ENCODE peak calls at places on chromosomes 13 and 19, in four cellular contexts. One of them, this sample, is unnamed.

GRCh38 chr13:73585236-73585635 is 526.4 kb downstream of the KLF5 start:
- DNase-seq in CD4-positive, alpha-beta T cell: no peak
- DNase-seq in cardiac fibroblast: no peak
- DNase-seq in pancreas: no peak
- DNase-seq in this sample: no peak

GRCh38 chr19:41395355-41395754 is 1.8 kb downstream of the EXOSC5 start:
- DNase-seq in pancreas: no peak
- DNase-seq in cardiac fibroblast: no peak
- DNase-seq in CD4-positive, alpha-beta T cell: no peak
- DNase-seq in this sample: no peak

GRCh38 chr19:7383284-7383683 is 34.5 kb downstream of the ARHGEF18 start:
- DNase-seq in pancreas: no peak
- DNase-seq in CD4-positive, alpha-beta T cell: no peak
- DNase-seq in cardiac fibroblast: no peak
- DNase-seq in this sample: no peak

GRCh38 chr19:19155495-19156219 is 14.4 kb downstream of the MEF2B start:
- DNase-seq in pancreas: no peak
- DNase-seq in CD4-positive, alpha-beta T cell: no peak
- DNase-seq in cardiac fibroblast: no peak
- DNase-seq in this sample: no peak

GRCh38 chr13:95123726-95124125 is 177.5 kb downstream of the ABCC4 start:
- DNase-seq in cardiac fibroblast: no peak
- DNase-seq in CD4-positive, alpha-beta T cell: no peak
- DNase-seq in pancreas: no peak
- DNase-seq in this sample: no peak

GRCh38 chr13:48210178-48210577 is 22.8 kb upstream of the ITM2B start:
- DNase-seq in CD4-positive, alpha-beta T cell: no peak
- DNase-seq in pancreas: no peak
- DNase-seq in cardiac fibroblast: peak; percentile 57
- DNase-seq in this sample: no peak

GRCh38 chr13:78659450-78660110 is 625 bp upstream of the OBI1 start:
- DNase-seq in CD4-positive, alpha-beta T cell: no peak
- DNase-seq in cardiac fibroblast: no peak
- DNase-seq in pancreas: no peak
- DNase-seq in this sample: peak; percentile 20

GRCh38 chr13:29918845-29919244 is 68.4 kb upstream of the UBL3 start:
- DNase-seq in pancreas: no peak
- DNase-seq in CD4-positive, alpha-beta T cell: no peak
- DNase-seq in cardiac fibroblast: peak; percentile 85
- DNase-seq in this sample: no peak

GRCh38 chr19:41223431-41224234 is 4.6 kb downstream of the AXL start:
- DNase-seq in pancreas: no peak
- DNase-seq in CD4-positive, alpha-beta T cell: no peak
- DNase-seq in cardiac fibroblast: peak; percentile 58
- DNase-seq in this sample: no peak

GRCh38 chr13:78121459-78122348 is 203.1 kb upstream of the EDNRB start:
- DNase-seq in cardiac fibroblast: peak; percentile 85
- DNase-seq in pancreas: peak; percentile 26
- DNase-seq in CD4-positive, alpha-beta T cell: no peak
- DNase-seq in this sample: peak; percentile 29

GRCh38 chr19:47305309-47305751 is 4.3 kb upstream of the C5AR1 start:
- DNase-seq in CD4-positive, alpha-beta T cell: peak; percentile 47
- DNase-seq in pancreas: peak; percentile 81
- DNase-seq in cardiac fibroblast: peak; percentile 79
- DNase-seq in this sample: peak; percentile 68

GRCh38 chr13:50574731-50575130 is 268.8 kb downstream of the DLEU7 start:
- DNase-seq in CD4-positive, alpha-beta T cell: no peak
- DNase-seq in pancreas: no peak
- DNase-seq in cardiac fibroblast: peak; percentile 63
- DNase-seq in this sample: no peak

GRCh38 chr13:44306401-44307192 is 67.0 kb upstream of the SERP2 start:
- DNase-seq in cardiac fibroblast: peak; percentile 97
- DNase-seq in pancreas: no peak
- DNase-seq in CD4-positive, alpha-beta T cell: no peak
- DNase-seq in this sample: no peak

GRCh38 chr19:28426902-28427232 is 786.1 kb downstream of the UQCRFS1 start:
- DNase-seq in pancreas: no peak
- DNase-seq in cardiac fibroblast: no peak
- DNase-seq in CD4-positive, alpha-beta T cell: no peak
- DNase-seq in this sample: no peak

GRCh38 chr19:49949735-49950589 is 11.0 kb downstream of the SIGLEC11 start:
- DNase-seq in pancreas: no peak
- DNase-seq in CD4-positive, alpha-beta T cell: no peak
- DNase-seq in cardiac fibroblast: no peak
- DNase-seq in this sample: no peak

GRCh38 chr19:16402076-16402475 is 69.7 kb downstream of the EPS15L1 start:
- DNase-seq in CD4-positive, alpha-beta T cell: no peak
- DNase-seq in cardiac fibroblast: no peak
- DNase-seq in pancreas: no peak
- DNase-seq in this sample: no peak

GRCh38 chr13:49669735-49670309 is 21.5 kb downstream of the EBPL start:
- DNase-seq in CD4-positive, alpha-beta T cell: peak; percentile 9
- DNase-seq in pancreas: no peak
- DNase-seq in cardiac fibroblast: peak; percentile 78
- DNase-seq in this sample: peak; percentile 50

GRCh38 chr13:76316998-76317527 is 569.1 kb downstream of the KCTD12 start:
- DNase-seq in cardiac fibroblast: no peak
- DNase-seq in CD4-positive, alpha-beta T cell: no peak
- DNase-seq in pancreas: no peak
- DNase-seq in this sample: no peak